ENCODE peak calls at places on chromosomes 11 and 22, in nine cellular contexts. One of them, this sample, is unnamed.

GRCh38 chr11:118618991-118619375 is 11.6 kb downstream of the PHLDB1 start:
- DNase-seq in adipocyte: peak
- DNase-seq in cardiac fibroblast: peak
- DNase-seq in uterus: peak
- DNase-seq in Caco-2: no peak
- DNase-seq in BJ: peak
- DNase-seq in brain microvascular endothelial cell: peak
- DNase-seq in HCT116: no peak
- DNase-seq in naive thymus-derived CD4-positive, alpha-beta T cell: no peak
- DNase-seq in this sample: no peak

GRCh38 chr22:22547226-22547625 is 11.8 kb downstream of the PRAME start:
- DNase-seq in naive thymus-derived CD4-positive, alpha-beta T cell: no peak
- DNase-seq in BJ: no peak
- DNase-seq in brain microvascular endothelial cell: no peak
- DNase-seq in Caco-2: no peak
- DNase-seq in HCT116: no peak
- DNase-seq in adipocyte: no peak
- DNase-seq in cardiac fibroblast: no peak
- DNase-seq in uterus: no peak
- DNase-seq in this sample: no peak

GRCh38 chr11:131912127-131912526 is 541.7 kb downstream of the NTM start:
- DNase-seq in adipocyte: no peak
- DNase-seq in naive thymus-derived CD4-positive, alpha-beta T cell: no peak
- DNase-seq in BJ: no peak
- DNase-seq in Caco-2: no peak
- DNase-seq in cardiac fibroblast: no peak
- DNase-seq in HCT116: no peak
- DNase-seq in uterus: no peak
- DNase-seq in brain microvascular endothelial cell: no peak
- DNase-seq in this sample: no peak

GRCh38 chr11:13214276-13214865 is 63.2 kb upstream of the BMAL1 start:
- DNase-seq in HCT116: no peak
- DNase-seq in uterus: no peak
- DNase-seq in BJ: no peak
- DNase-seq in naive thymus-derived CD4-positive, alpha-beta T cell: no peak
- DNase-seq in Caco-2: no peak
- DNase-seq in brain microvascular endothelial cell: no peak
- DNase-seq in cardiac fibroblast: no peak
- DNase-seq in adipocyte: no peak
- DNase-seq in this sample: no peak

GRCh38 chr11:68039526-68040086 is 781 bp downstream of the TCIRG1 start:
- DNase-seq in naive thymus-derived CD4-positive, alpha-beta T cell: no peak
- DNase-seq in HCT116: no peak
- DNase-seq in adipocyte: peak
- DNase-seq in Caco-2: no peak
- DNase-seq in uterus: no peak
- DNase-seq in cardiac fibroblast: no peak
- DNase-seq in BJ: no peak
- DNase-seq in brain microvascular endothelial cell: no peak
- DNase-seq in this sample: no peak

GRCh38 chr22:38148252-38148651 is 33.4 kb downstream of the PLA2G6 start:
- DNase-seq in adipocyte: peak
- DNase-seq in uterus: no peak
- DNase-seq in BJ: peak
- DNase-seq in naive thymus-derived CD4-positive, alpha-beta T cell: no peak
- DNase-seq in brain microvascular endothelial cell: peak
- DNase-seq in Caco-2: no peak
- DNase-seq in HCT116: peak
- DNase-seq in cardiac fibroblast: peak
- DNase-seq in this sample: no peak

GRCh38 chr11:73760066-73760679 is 701 bp downstream of the RAB6A start:
- DNase-seq in uterus: peak
- DNase-seq in naive thymus-derived CD4-positive, alpha-beta T cell: no peak
- DNase-seq in brain microvascular endothelial cell: no peak
- DNase-seq in Caco-2: peak
- DNase-seq in HCT116: no peak
- DNase-seq in adipocyte: peak
- DNase-seq in BJ: no peak
- DNase-seq in cardiac fibroblast: peak
- DNase-seq in this sample: no peak

GRCh38 chr11:101442171-101442570 is 141.6 kb downstream of the TRPC6 start:
- DNase-seq in brain microvascular endothelial cell: peak
- DNase-seq in uterus: no peak
- DNase-seq in BJ: peak
- DNase-seq in adipocyte: peak
- DNase-seq in Caco-2: no peak
- DNase-seq in naive thymus-derived CD4-positive, alpha-beta T cell: no peak
- DNase-seq in HCT116: no peak
- DNase-seq in cardiac fibroblast: peak
- DNase-seq in this sample: no peak

GRCh38 chr22:23893957-23894709 is at the start of gene MIF:
- DNase-seq in adipocyte: peak
- DNase-seq in uterus: peak
- DNase-seq in BJ: peak
- DNase-seq in Caco-2: peak
- DNase-seq in cardiac fibroblast: peak
- DNase-seq in naive thymus-derived CD4-positive, alpha-beta T cell: peak
- DNase-seq in brain microvascular endothelial cell: peak
- DNase-seq in HCT116: peak
- DNase-seq in this sample: peak

GRCh38 chr22:23896523-23897186 is 2.5 kb downstream of the MIF start:
- DNase-seq in HCT116: no peak
- DNase-seq in cardiac fibroblast: no peak
- DNase-seq in adipocyte: no peak
- DNase-seq in naive thymus-derived CD4-positive, alpha-beta T cell: no peak
- DNase-seq in Caco-2: no peak
- DNase-seq in uterus: no peak
- DNase-seq in brain microvascular endothelial cell: no peak
- DNase-seq in BJ: no peak
- DNase-seq in this sample: no peak

GRCh38 chr22:23896166-23896522 is 2.0 kb downstream of the MIF start:
- DNase-seq in Caco-2: no peak
- DNase-seq in uterus: no peak
- DNase-seq in cardiac fibroblast: no peak
- DNase-seq in HCT116: no peak
- DNase-seq in BJ: no peak
- DNase-seq in adipocyte: no peak
- DNase-seq in brain microvascular endothelial cell: no peak
- DNase-seq in naive thymus-derived CD4-positive, alpha-beta T cell: no peak
- DNase-seq in this sample: no peak

GRCh38 chr22:23894710-23895598 is 771 bp downstream of the MIF start:
- DNase-seq in HCT116: peak
- DNase-seq in adipocyte: peak
- DNase-seq in naive thymus-derived CD4-positive, alpha-beta T cell: peak
- DNase-seq in Caco-2: peak
- DNase-seq in BJ: no peak
- DNase-seq in cardiac fibroblast: peak
- DNase-seq in uterus: peak
- DNase-seq in brain microvascular endothelial cell: peak
- DNase-seq in this sample: peak

GRCh38 chr22:23895599-23896144 is 1.5 kb downstream of the MIF start:
- DNase-seq in uterus: no peak
- DNase-seq in BJ: no peak
- DNase-seq in Caco-2: no peak
- DNase-seq in HCT116: no peak
- DNase-seq in adipocyte: no peak
- DNase-seq in cardiac fibroblast: no peak
- DNase-seq in brain microvascular endothelial cell: no peak
- DNase-seq in naive thymus-derived CD4-positive, alpha-beta T cell: no peak
- DNase-seq in this sample: no peak
- H3K4me3 ChIP-seq in uterus: peak
- H3K4me3 ChIP-seq in BJ: peak
- H3K4me3 ChIP-seq in Caco-2: peak
- H3K4me3 ChIP-seq in HCT116: peak
- H3K4me3 ChIP-seq in adipocyte: peak
- H3K4me3 ChIP-seq in cardiac fibroblast: peak
- H3K4me3 ChIP-seq in brain microvascular endothelial cell: peak
- H3K4me3 ChIP-seq in naive thymus-derived CD4-positive, alpha-beta T cell: peak
- H3K4me3 ChIP-seq in this sample: peak

GRCh38 chr11:47498149-47498548 is 49.2 kb upstream of the RAPSN start:
- DNase-seq in BJ: no peak
- DNase-seq in cardiac fibroblast: no peak
- DNase-seq in brain microvascular endothelial cell: no peak
- DNase-seq in HCT116: no peak
- DNase-seq in uterus: no peak
- DNase-seq in adipocyte: no peak
- DNase-seq in naive thymus-derived CD4-positive, alpha-beta T cell: no peak
- DNase-seq in Caco-2: no peak
- DNase-seq in this sample: no peak

GRCh38 chr11:47496808-47497207 is 47.9 kb upstream of the RAPSN start:
- DNase-seq in BJ: no peak
- DNase-seq in uterus: no peak
- DNase-seq in adipocyte: no peak
- DNase-seq in naive thymus-derived CD4-positive, alpha-beta T cell: no peak
- DNase-seq in HCT116: no peak
- DNase-seq in cardiac fibroblast: no peak
- DNase-seq in brain microvascular endothelial cell: no peak
- DNase-seq in Caco-2: no peak
- DNase-seq in this sample: no peak

GRCh38 chr11:47495856-47496217 is 46.9 kb upstream of the RAPSN start:
- DNase-seq in BJ: no peak
- DNase-seq in adipocyte: no peak
- DNase-seq in uterus: no peak
- DNase-seq in brain microvascular endothelial cell: no peak
- DNase-seq in HCT116: no peak
- DNase-seq in Caco-2: no peak
- DNase-seq in cardiac fibroblast: no peak
- DNase-seq in naive thymus-derived CD4-positive, alpha-beta T cell: no peak
- DNase-seq in this sample: no peak

GRCh38 chr11:47498584-47499152 is 49.7 kb upstream of the RAPSN start:
- DNase-seq in brain microvascular endothelial cell: no peak
- DNase-seq in uterus: no peak
- DNase-seq in BJ: no peak
- DNase-seq in naive thymus-derived CD4-positive, alpha-beta T cell: no peak
- DNase-seq in HCT116: no peak
- DNase-seq in cardiac fibroblast: no peak
- DNase-seq in adipocyte: no peak
- DNase-seq in Caco-2: no peak
- DNase-seq in this sample: no peak

DNA sequence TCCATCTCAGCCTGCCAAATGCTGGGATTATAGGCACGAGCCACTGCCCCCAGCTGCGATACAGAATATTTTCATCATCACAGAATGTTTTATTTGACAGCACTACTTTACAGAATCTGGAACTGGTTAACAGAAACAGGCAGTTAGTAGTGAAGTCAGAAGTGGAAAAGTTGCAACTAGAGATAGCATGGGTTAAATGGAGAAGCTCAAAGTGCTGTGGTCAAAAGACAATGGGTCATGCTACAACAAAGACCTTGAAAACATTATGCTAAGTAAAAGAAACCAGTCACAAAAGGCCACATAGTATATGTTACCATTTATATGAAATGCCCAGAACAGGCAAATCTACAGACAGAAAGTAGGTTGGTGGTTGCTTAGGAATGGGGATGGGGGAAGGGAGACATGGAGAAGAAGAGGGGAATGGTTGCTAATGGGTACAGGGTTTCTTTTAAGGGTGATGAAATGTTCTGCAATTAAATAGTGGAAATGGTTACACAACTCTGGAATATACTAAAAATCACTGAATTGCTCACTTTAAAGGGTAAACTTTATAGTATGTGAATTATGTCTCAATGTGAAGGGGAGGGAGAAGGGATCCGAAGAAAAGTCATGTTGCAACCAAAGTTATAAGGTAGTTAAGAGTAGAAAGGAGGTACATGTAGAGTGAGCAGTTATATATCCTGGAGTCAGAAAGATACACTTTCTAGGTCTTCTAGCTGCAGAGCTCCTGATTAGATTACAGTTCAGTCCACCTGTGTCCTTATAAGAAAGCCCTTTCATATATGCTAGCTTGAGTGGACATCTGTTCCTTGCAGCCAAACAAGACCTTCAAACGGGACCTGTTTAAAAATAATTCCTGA is 46.3 kb upstream of the RAPSN start:
- DNase-seq in Caco-2: no peak
- DNase-seq in HCT116: no peak
- DNase-seq in uterus: no peak
- DNase-seq in BJ: peak
- DNase-seq in adipocyte: peak
- DNase-seq in naive thymus-derived CD4-positive, alpha-beta T cell: no peak
- DNase-seq in cardiac fibroblast: peak
- DNase-seq in brain microvascular endothelial cell: no peak
- DNase-seq in this sample: no peak
- H3K4me3 ChIP-seq in Caco-2: no peak
- H3K4me3 ChIP-seq in HCT116: no peak
- H3K4me3 ChIP-seq in uterus: no peak
- H3K4me3 ChIP-seq in BJ: no peak
- H3K4me3 ChIP-seq in adipocyte: peak
- H3K4me3 ChIP-seq in naive thymus-derived CD4-positive, alpha-beta T cell: no peak
- H3K4me3 ChIP-seq in cardiac fibroblast: no peak
- H3K4me3 ChIP-seq in brain microvascular endothelial cell: no peak
- H3K4me3 ChIP-seq in this sample: no peak

DNA sequence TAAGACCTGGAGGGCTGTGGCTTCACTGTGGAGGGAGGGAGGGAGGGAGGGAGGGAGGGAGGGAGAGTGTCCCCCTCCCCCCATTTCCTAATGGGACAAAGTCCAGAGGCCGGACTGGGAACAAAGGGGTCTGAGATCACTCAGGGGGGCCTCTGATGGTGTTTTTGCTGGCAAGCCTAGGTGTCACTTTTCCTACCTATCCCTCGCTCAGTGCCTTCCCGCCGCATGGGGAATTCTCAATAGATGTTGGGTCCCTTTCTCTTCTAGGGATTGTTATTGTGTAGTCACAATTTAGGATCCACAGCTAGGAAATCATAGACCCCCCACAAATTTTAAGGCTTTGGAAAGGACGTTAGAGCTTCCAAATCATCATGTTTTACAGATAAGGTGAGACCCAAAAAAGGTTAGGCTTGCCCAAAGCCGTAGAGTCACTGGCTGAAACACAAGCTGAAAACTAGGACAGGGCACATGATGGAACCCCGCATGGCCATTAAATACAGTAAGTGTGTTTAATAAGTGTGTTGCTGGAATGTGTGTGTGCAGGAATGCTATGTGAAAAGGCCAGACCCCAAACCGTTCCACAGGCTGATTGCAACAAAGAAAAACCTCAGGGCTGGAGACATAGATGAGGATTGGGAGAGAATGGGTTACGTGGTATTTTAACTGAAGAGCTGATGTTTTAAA is 4.8 kb upstream of the FTH1 start:
- DNase-seq in naive thymus-derived CD4-positive, alpha-beta T cell: peak
- DNase-seq in BJ: no peak
- DNase-seq in cardiac fibroblast: no peak
- DNase-seq in brain microvascular endothelial cell: peak
- DNase-seq in Caco-2: no peak
- DNase-seq in uterus: no peak
- DNase-seq in HCT116: no peak
- DNase-seq in adipocyte: no peak
- DNase-seq in this sample: no peak
- H3K4me3 ChIP-seq in naive thymus-derived CD4-positive, alpha-beta T cell: no peak
- H3K4me3 ChIP-seq in BJ: no peak
- H3K4me3 ChIP-seq in cardiac fibroblast: peak
- H3K4me3 ChIP-seq in brain microvascular endothelial cell: peak
- H3K4me3 ChIP-seq in Caco-2: no peak
- H3K4me3 ChIP-seq in uterus: no peak
- H3K4me3 ChIP-seq in HCT116: no peak
- H3K4me3 ChIP-seq in adipocyte: peak
- H3K4me3 ChIP-seq in this sample: no peak

DNA sequence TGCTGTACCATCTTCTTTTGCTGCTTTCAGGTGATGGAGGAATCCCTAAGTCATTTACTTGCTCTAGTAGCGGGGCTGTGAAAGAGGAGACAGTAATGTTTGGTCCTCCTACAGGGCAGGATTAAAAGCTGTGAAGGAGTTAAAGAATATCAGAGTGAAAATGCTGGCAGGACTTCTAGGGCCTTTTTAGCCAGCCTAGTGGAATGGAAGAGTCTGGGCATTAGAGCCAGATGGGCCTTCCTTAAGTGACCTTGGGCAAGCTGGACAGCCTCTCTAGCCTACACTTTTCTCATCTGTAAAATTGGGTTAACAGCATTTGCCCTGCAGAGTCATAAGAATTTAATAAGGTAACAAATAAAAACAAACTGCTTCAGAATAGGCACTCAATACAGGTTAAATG is 114.7 kb downstream of the RBFOX2 start:
- DNase-seq in uterus: no peak
- DNase-seq in cardiac fibroblast: no peak
- DNase-seq in naive thymus-derived CD4-positive, alpha-beta T cell: no peak
- DNase-seq in BJ: no peak
- DNase-seq in Caco-2: no peak
- DNase-seq in HCT116: no peak
- DNase-seq in brain microvascular endothelial cell: no peak
- DNase-seq in adipocyte: no peak
- DNase-seq in this sample: no peak
- H3K4me3 ChIP-seq in uterus: peak
- H3K4me3 ChIP-seq in cardiac fibroblast: no peak
- H3K4me3 ChIP-seq in naive thymus-derived CD4-positive, alpha-beta T cell: no peak
- H3K4me3 ChIP-seq in BJ: no peak
- H3K4me3 ChIP-seq in Caco-2: no peak
- H3K4me3 ChIP-seq in HCT116: no peak
- H3K4me3 ChIP-seq in brain microvascular endothelial cell: no peak
- H3K4me3 ChIP-seq in adipocyte: peak
- H3K4me3 ChIP-seq in this sample: no peak

This sample was measured in Jurkat, Clone E6-1.